ENCODE peak calls at places on chromosomes 13 and 19, in four cellular contexts. One of them, this sample, is unnamed.
A peak's percentile ranks its signal among the peaks of the same experiment; 100 is the strongest.

GRCh38 chr19:12995596-12996541 is 594 bp downstream of the NFIX start:
- DNase-seq in effector CD8-positive, alpha-beta T cell: no peak
- DNase-seq in ACHN: peak; percentile 24
- DNase-seq in cardiac muscle cell: peak; percentile 48
- DNase-seq in this sample: no peak

GRCh38 chr13:44971656-44972595 is 17.3 kb downstream of the NUFIP1 start:
- DNase-seq in cardiac muscle cell: no peak
- DNase-seq in ACHN: no peak
- DNase-seq in effector CD8-positive, alpha-beta T cell: no peak
- DNase-seq in this sample: no peak

GRCh38 chr19:3665681-3666544 is 34.4 kb downstream of the PIP5K1C start:
- DNase-seq in cardiac muscle cell: peak; percentile 37
- DNase-seq in effector CD8-positive, alpha-beta T cell: peak; percentile 75
- DNase-seq in ACHN: no peak
- DNase-seq in this sample: no peak

GRCh38 chr19:30017172-30017571 is 75.1 kb downstream of the URI1 start:
- DNase-seq in cardiac muscle cell: no peak
- DNase-seq in ACHN: no peak
- DNase-seq in effector CD8-positive, alpha-beta T cell: no peak
- DNase-seq in this sample: no peak

GRCh38 chr19:47075941-47076340 is 27.5 kb upstream of the TMEM160 start:
- DNase-seq in cardiac muscle cell: no peak
- DNase-seq in ACHN: peak; percentile 8
- DNase-seq in effector CD8-positive, alpha-beta T cell: no peak
- DNase-seq in this sample: no peak

GRCh38 chr13:20873348-20873747 is 29.2 kb downstream of the XPO4 start:
- DNase-seq in ACHN: no peak
- DNase-seq in effector CD8-positive, alpha-beta T cell: no peak
- DNase-seq in cardiac muscle cell: peak; percentile 21
- DNase-seq in this sample: no peak

GRCh38 chr19:31109626-31110025 is 239.6 kb downstream of the TSHZ3 start:
- DNase-seq in effector CD8-positive, alpha-beta T cell: no peak
- DNase-seq in ACHN: no peak
- DNase-seq in cardiac muscle cell: no peak
- DNase-seq in this sample: no peak

GRCh38 chr13:27125357-27126282 is 46.0 kb downstream of the USP12 start:
- DNase-seq in ACHN: no peak
- DNase-seq in cardiac muscle cell: no peak
- DNase-seq in effector CD8-positive, alpha-beta T cell: no peak
- DNase-seq in this sample: no peak

GRCh38 chr19:54014920-54015560 is 23.6 kb downstream of the CACNG6 start:
- DNase-seq in effector CD8-positive, alpha-beta T cell: no peak
- DNase-seq in cardiac muscle cell: no peak
- DNase-seq in ACHN: no peak
- DNase-seq in this sample: no peak

GRCh38 chr13:45325806-45326205 is 15.2 kb downstream of the TPT1 start:
- DNase-seq in ACHN: peak; percentile 45
- DNase-seq in effector CD8-positive, alpha-beta T cell: no peak
- DNase-seq in cardiac muscle cell: peak; percentile 84
- DNase-seq in this sample: no peak

GRCh38 chr19:40193587-40193849 is 2.3 kb downstream of the MAP3K10 start:
- DNase-seq in cardiac muscle cell: no peak
- DNase-seq in ACHN: no peak
- DNase-seq in effector CD8-positive, alpha-beta T cell: no peak
- DNase-seq in this sample: no peak

GRCh38 chr13:49265822-49266221 is 18.1 kb downstream of the CDADC1 start:
- DNase-seq in cardiac muscle cell: no peak
- DNase-seq in ACHN: no peak
- DNase-seq in effector CD8-positive, alpha-beta T cell: no peak
- DNase-seq in this sample: no peak

GRCh38 chr13:78786399-78786879 is 127.5 kb upstream of the OBI1 start:
- DNase-seq in effector CD8-positive, alpha-beta T cell: no peak
- DNase-seq in ACHN: no peak
- DNase-seq in cardiac muscle cell: no peak
- DNase-seq in this sample: no peak

GRCh38 chr19:15177269-15178116 is 23.3 kb downstream of the NOTCH3 start:
- DNase-seq in ACHN: peak; percentile 65
- DNase-seq in effector CD8-positive, alpha-beta T cell: peak; percentile 68
- DNase-seq in cardiac muscle cell: peak; percentile 78
- DNase-seq in this sample: peak; percentile 64

GRCh38 chr13:62799931-62800436 is 1384.3 kb upstream of the PCDH20 start:
- DNase-seq in ACHN: no peak
- DNase-seq in cardiac muscle cell: no peak
- DNase-seq in effector CD8-positive, alpha-beta T cell: no peak
- DNase-seq in this sample: no peak

GRCh38 chr13:73064991-73065390 is 6.2 kb downstream of the KLF5 start:
- DNase-seq in cardiac muscle cell: no peak
- DNase-seq in effector CD8-positive, alpha-beta T cell: no peak
- DNase-seq in ACHN: no peak
- DNase-seq in this sample: no peak

GRCh38 chr13:22061806-22062391 is 391.0 kb downstream of the FGF9 start:
- DNase-seq in cardiac muscle cell: no peak
- DNase-seq in ACHN: no peak
- DNase-seq in effector CD8-positive, alpha-beta T cell: no peak
- DNase-seq in this sample: no peak

GRCh38 chr13:37870895-37871550 is 1.5 kb upstream of the TRPC4 start:
- DNase-seq in ACHN: peak; percentile 66
- DNase-seq in effector CD8-positive, alpha-beta T cell: no peak
- DNase-seq in cardiac muscle cell: peak; percentile 76
- DNase-seq in this sample: no peak

GRCh38 chr19:34241513-34242337 is 12.6 kb upstream of the GARRE1 start:
- DNase-seq in effector CD8-positive, alpha-beta T cell: no peak
- DNase-seq in cardiac muscle cell: no peak
- DNase-seq in ACHN: no peak
- DNase-seq in this sample: peak; percentile 19

GRCh38 chr19:10848208-10848843 is at the start of gene C19orf38:
- DNase-seq in effector CD8-positive, alpha-beta T cell: no peak
- DNase-seq in cardiac muscle cell: peak; percentile 49
- DNase-seq in ACHN: no peak
- DNase-seq in this sample: no peak

GRCh38 chr19:56736571-56736970 is 65.0 kb upstream of the ZNF835 start:
- DNase-seq in cardiac muscle cell: no peak
- DNase-seq in effector CD8-positive, alpha-beta T cell: no peak
- DNase-seq in ACHN: no peak
- DNase-seq in this sample: no peak

GRCh38 chr13:99496322-99497142 is 4.7 kb upstream of the TM9SF2 start:
- DNase-seq in effector CD8-positive, alpha-beta T cell: peak; percentile 59
- DNase-seq in cardiac muscle cell: peak; percentile 20
- DNase-seq in ACHN: peak; percentile 94
- DNase-seq in this sample: peak; percentile 95

GRCh38 chr13:93172109-93172508 is 54.5 kb upstream of the GPC6 start:
- DNase-seq in effector CD8-positive, alpha-beta T cell: no peak
- DNase-seq in cardiac muscle cell: no peak
- DNase-seq in ACHN: no peak
- DNase-seq in this sample: no peak

GRCh38 chr19:10510301-10510802 is 6.9 kb downstream of the S1PR5 start:
- DNase-seq in effector CD8-positive, alpha-beta T cell: peak; percentile 49
- DNase-seq in ACHN: peak; percentile 13
- DNase-seq in cardiac muscle cell: no peak
- DNase-seq in this sample: no peak

This sample was measured in NCI-H460.